ENCODE peak calls at places on chromosomes 16 and 17, in seven cellular contexts. V is Panc1, Z is K562, F is HepG2, N is SK-N-SH, T is H1, E is GM12878. Q is an unnamed sample.

GRCh38 chr16:19005561-19006445 is 22.1 kb downstream of the TMC7 start:
- DNase-seq in F (peak), N (no peak), T (peak), V (peak), Z (no peak), E (no peak), Q (peak)

GRCh38 chr17:41836550-41837196 is 641 bp upstream of the NT5C3B start:
- DNase-seq in Z (no peak), V (no peak), T (no peak), F (no peak), E (no peak), N (no peak), Q (no peak)

GRCh38 chr17:4485676-4486646 is 12.7 kb upstream of the SPNS2 start:
- DNase-seq in T (no peak), Z (no peak), N (peak), E (no peak), F (no peak), V (no peak), Q (no peak)

GRCh38 chr17:8096541-8096940 is 9.0 kb upstream of the ALOX12B start:
- DNase-seq in N (no peak), V (no peak), E (no peak), T (no peak), F (no peak), Z (no peak), Q (no peak)

GRCh38 chr17:75845058-75845711 is 981 bp upstream of the UNC13D start:
- DNase-seq in V (peak), F (peak), T (peak), N (peak), Z (peak), E (peak), Q (peak)

GRCh38 chr17:41522301-41523224 is 3.9 kb upstream of the KRT15 start:
- DNase-seq in E (no peak), V (no peak), N (no peak), T (no peak), F (no peak), Z (no peak), Q (peak)

GRCh38 chr17:67021196-67021595 is 23.2 kb upstream of the CACNG1 start:
- DNase-seq in Z (peak), T (no peak), V (no peak), F (no peak), E (no peak), N (no peak), Q (no peak)

GRCh38 chr16:51034481-51035109 is 116.5 kb downstream of the SALL1 start:
- DNase-seq in N (no peak), Z (no peak), E (no peak), T (no peak), F (no peak), V (no peak), Q (no peak)

DNA sequence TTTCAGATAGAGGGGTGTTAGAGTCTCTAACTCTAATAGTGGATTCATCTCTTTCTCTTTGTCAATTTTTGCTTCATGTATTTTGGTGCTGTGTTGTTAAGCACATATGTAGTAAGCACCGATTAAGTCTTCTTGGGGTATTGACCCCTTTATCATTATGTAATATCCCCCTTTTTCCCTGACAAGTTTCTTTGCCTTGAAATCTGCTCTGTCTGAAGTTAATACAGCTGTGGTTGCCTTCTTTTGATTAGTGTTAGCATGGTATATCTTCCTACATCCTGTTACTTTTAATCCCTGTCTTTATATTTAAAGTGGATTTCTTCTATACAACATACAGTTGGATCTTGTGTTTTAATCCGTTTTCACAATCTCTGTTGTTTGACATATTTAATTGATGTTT is 60.6 kb downstream of the BCAS3 start:
- DNase-seq in F (no peak), Z (no peak), V (no peak), E (no peak), N (no peak), T (no peak), Q (no peak)
- TF ChIP-seq SIN3A in F (no peak), Z (no peak), V (no peak), E (no peak), N (no peak), T (no peak), Q (no peak)

DNA sequence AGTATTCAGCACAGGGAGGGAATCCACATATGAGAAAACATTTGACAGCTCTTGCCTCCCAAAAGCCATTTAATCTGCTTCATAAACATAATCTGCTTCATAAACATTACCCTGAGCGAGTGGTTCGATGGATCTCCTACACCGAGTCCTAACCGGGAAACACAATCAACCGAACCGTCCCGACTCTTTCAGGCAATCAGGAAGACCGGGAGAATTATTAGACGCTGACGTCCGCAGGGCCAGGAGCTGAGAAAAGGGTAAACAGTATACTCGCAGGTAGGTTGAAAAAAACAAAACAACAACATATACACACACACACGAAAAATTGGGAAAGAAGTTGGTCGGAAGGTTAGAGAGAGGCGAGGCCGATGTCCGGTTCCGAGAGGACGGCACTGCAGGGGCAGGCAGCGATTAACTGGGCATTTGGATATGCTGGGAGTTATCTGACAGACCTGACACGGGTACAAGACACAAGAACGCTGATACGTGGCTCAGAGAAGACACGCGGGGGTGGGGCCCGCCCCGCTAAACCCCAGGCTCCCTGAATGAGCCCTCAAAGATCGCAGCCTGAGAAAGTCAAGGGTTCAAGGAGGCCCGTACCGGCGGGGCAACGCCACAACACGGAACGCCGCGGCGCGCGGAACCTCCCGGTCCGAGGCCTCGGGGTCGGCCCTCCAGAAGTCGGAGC is 585 bp downstream of the AP1G1 start:
- DNase-seq in F (no peak), T (no peak), N (no peak), Z (peak), V (no peak), E (no peak), Q (no peak)
- TF ChIP-seq SIN3A in F (no peak), T (no peak), N (no peak), Z (no peak), V (peak), E (no peak), Q (no peak)

DNA sequence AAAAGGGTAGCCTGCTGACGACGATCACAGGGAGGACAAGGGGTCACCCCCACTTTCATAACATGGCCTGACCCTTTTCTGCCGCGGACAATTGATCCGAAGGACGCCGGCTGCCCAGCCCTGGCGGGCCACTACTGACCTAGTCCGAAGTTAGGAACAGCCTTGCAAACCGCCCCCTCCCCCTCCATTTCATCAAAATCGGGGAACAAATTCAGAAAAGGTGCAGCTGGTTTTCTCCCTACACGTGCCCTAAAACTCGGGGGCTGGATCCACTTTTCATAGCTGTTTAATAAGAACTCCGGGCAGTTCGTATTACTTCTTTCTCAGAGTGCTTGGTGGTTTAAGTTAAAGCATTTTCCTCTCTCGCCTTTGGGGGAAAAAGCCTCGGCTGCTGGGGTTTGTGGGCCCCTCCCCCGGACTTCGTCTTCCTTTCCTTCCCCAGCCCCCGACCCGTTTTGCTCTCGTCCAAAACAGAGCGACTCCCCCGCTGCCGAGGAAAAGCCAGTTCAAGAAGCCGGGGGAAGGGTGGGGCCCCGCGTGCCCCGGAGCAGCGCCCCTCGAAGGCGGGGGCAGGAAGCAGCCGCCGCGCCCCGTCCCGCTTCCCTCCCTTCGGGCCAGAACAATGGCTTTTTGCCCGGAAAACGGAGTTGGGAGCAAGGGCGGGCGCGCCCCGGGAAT is 643 bp upstream of the CBX2 start:
- DNase-seq in F (peak), E (no peak), V (no peak), Z (peak), N (no peak), T (no peak), Q (peak)
- TF ChIP-seq SIN3A in F (peak), E (no peak), V (no peak), Z (no peak), N (peak), T (no peak), Q (no peak)

GRCh38 chr17:82051776-82052637 is at the start of the genes GPS1 and RFNG:
- DNase-seq in V (no peak), N (peak), Z (peak), T (no peak), F (peak), E (no peak), Q (no peak)
- TF ChIP-seq SIN3A in V (peak), N (peak), Z (peak), T (peak), F (peak), E (peak), Q (peak)

DNA sequence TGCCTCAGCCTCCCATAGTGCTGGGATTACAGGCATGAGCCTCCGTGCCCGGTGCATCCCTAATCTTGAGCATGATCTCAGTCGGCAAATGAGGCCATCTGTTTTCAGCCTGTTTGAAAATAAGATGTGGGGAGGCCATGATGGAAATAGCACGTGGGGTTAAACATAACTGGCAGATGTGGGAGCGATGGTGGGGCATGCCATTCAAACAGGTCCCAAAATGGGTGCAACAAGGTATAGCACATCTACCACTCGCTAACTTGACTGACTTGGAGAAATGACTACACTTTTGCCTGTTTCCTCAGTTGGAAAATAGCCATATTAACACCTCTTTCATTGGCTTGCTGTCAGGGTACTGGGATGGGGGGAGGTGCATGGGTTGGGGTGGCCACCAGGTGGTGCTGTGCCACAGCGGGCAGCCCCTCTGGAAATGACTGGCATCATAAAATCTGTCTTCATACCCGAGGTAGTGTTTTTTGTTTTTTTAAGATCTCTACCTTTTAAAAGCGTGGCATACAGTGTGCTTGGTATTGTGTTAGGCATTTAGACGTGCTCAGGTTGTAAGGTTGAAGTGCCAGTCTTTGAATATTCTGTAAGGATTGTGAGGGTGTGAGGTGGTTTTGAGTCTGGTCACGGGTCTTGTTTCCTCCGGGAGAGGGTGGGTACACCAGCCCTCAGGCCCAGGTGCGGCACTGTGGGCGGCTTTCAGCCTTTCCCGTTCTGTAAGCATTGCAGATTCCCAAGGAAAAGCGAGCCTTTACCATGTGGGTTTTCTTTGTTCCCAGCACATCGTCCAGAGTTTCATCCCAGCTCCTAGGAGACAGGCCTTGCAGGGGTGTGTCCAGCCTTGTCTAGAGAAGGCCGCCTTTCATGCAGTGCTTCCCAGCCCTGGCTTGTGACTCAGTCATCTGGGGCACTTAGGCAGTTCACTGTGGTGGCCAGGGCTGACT is 2.9 kb upstream of the TTYH2 start:
- DNase-seq in T (no peak), Z (peak), N (peak), V (no peak), E (no peak), F (peak), Q (peak)
- TF ChIP-seq SIN3A in T (peak), Z (no peak), N (peak), V (peak), E (no peak), F (no peak), Q (peak)

GRCh38 chr17:6244253-6244652 is 174.1 kb downstream of the WSCD1 start:
- DNase-seq in F (no peak), V (no peak), N (no peak), E (no peak), T (no peak), Z (no peak), Q (no peak)
- TF ChIP-seq SIN3A in F (no peak), V (no peak), N (no peak), E (no peak), T (no peak), Z (no peak), Q (no peak)

Q was measured in HCT116.